ENCODE peak calls at places on chromosomes 4 and X, in four cellular contexts. C is ACHN; D is T-helper 2 cell; F is activated CD4-positive, alpha-beta T cell treated with anti-CD3 and anti-CD28 coated beads for 1 hour. E is an unnamed sample.

GRCh38 chr4:113979157-113979972 is at the start of gene ARSJ:
- DNase-seq in C (peak), D (no peak), F (no peak), E (no peak)

GRCh38 chrX:136047001-136047642 is 61.9 kb downstream of the SLC9A6 start:
- DNase-seq in C (no peak), D (no peak), F (no peak), E (no peak)

GRCh38 chrX:31251336-31251735 is 179.5 kb upstream of the FTHL17 start:
- DNase-seq in C (no peak), D (no peak), F (no peak), E (no peak)

GRCh38 chr4:175705407-175705806 is 106.7 kb downstream of the GPM6A start:
- DNase-seq in C (no peak), D (no peak), F (no peak), E (peak)

GRCh38 chrX:136588060-136588459 is 56.0 kb downstream of the VGLL1 start:
- DNase-seq in C (no peak), D (no peak), F (no peak), E (no peak)

GRCh38 chrX:129659137-129659536 is 4.4 kb upstream of the APLN start:
- DNase-seq in C (no peak), D (no peak), F (no peak), E (no peak)

GRCh38 chr4:169253904-169254303 is 16.9 kb downstream of the SH3RF1 start:
- DNase-seq in C (peak), D (no peak), F (no peak), E (no peak)

GRCh38 chrX:50813843-50814661 is at the start of gene SHROOM4:
- DNase-seq in C (peak), D (no peak), F (no peak), E (no peak)

GRCh38 chr4:56653461-56654237 is 27.4 kb downstream of the HOPX start:
- DNase-seq in C (no peak), D (no peak), F (no peak), E (no peak)

GRCh38 chr4:78584863-78585576 is 33.5 kb downstream of the ANXA3 start:
- DNase-seq in C (no peak), D (no peak), F (no peak), E (no peak)

GRCh38 chr4:150423074-150423473 is 158.9 kb upstream of the MAB21L2 start:
- DNase-seq in C (no peak), D (no peak), F (no peak), E (no peak)

GRCh38 chr4:39390603-39391002 is 16.1 kb upstream of the KLB start:
- DNase-seq in C (no peak), D (no peak), F (no peak), E (no peak)

E was measured in NCI-H524.